ENCODE peak calls at places on chromosome 6, in four cellular contexts. J, P, I and M are unnamed samples.
A peak's percentile ranks its signal among the peaks of the same experiment; 100 is the strongest.

GRCh38 chr6:136309171-136309570 is 19.5 kb upstream of the BCLAF1 start:
- DNase-seq in J (no peak), P (no peak), I (no peak), M (no peak)

GRCh38 chr6:20202070-20202658 is 10.1 kb downstream of the MBOAT1 start:
- DNase-seq in J (no peak), P (peak; percentile 49), I (no peak), M (no peak)

GRCh38 chr6:150894935-150895686 is 29.6 kb downstream of the MTHFD1L start:
- DNase-seq in J (no peak), P (no peak), I (no peak), M (peak; percentile 99)

GRCh38 chr6:159887146-159887545 is 3.6 kb upstream of the MAS1 start:
- DNase-seq in J (no peak), P (no peak), I (no peak), M (no peak)

GRCh38 chr6:16265351-16266341 is 27.3 kb downstream of the GMPR start:
- DNase-seq in J (no peak), P (no peak), I (no peak), M (no peak)

GRCh38 chr6:166056637-166057036 is 111.0 kb downstream of the TBXT start:
- DNase-seq in J (peak; percentile 79), P (no peak), I (no peak), M (no peak)

GRCh38 chr6:166508726-166509125 is 77.8 kb downstream of the RAMACL start:
- DNase-seq in J (no peak), P (no peak), I (no peak), M (no peak)

GRCh38 chr6:40733770-40734396 is 146.7 kb upstream of the LRFN2 start:
- DNase-seq in J (no peak), P (no peak), I (no peak), M (no peak)

GRCh38 chr6:133551847-133552331 is 310.7 kb downstream of the EYA4 start:
- DNase-seq in J (peak; percentile 44), P (peak; percentile 95), I (no peak), M (peak; percentile 76)

GRCh38 chr6:48388045-48388444 is 277.0 kb upstream of the PTCHD4 start:
- DNase-seq in J (no peak), P (no peak), I (no peak), M (no peak)

GRCh38 chr6:27517928-27518787 is 45.3 kb upstream of the ZNF184 start:
- DNase-seq in J (no peak), P (no peak), I (no peak), M (peak; percentile 54)

GRCh38 chr6:132969188-132969587 is 154.8 kb downstream of the RPS12 start:
- DNase-seq in J (no peak), P (no peak), I (no peak), M (peak; percentile 30)

GRCh38 chr6:46410330-46410953 is 80.8 kb downstream of the RCAN2 start:
- DNase-seq in J (no peak), P (peak; percentile 30), I (no peak), M (no peak)

GRCh38 chr6:166707045-166707444 is 80.0 kb upstream of the RPS6KA2 start:
- DNase-seq in J (peak; percentile 62), P (no peak), I (no peak), M (peak; percentile 55)